ENCODE peak calls at places on chromosomes 2 and 18, in seven cellular contexts. G, F, J, K, L, M and E are unnamed samples.

GRCh38 chr18:41075212-41075611 is 879.8 kb upstream of the PIK3C3 start:
- DNase-seq in J (no peak), L (peak; percentile 90), M (peak; percentile 90), K (peak; percentile 74), G (peak; percentile 28), F (peak; percentile 79), E (no peak)

GRCh38 chr2:7697052-7697451 is 779.8 kb downstream of the RNF144A start:
- DNase-seq in L (no peak), J (no peak), G (no peak), M (no peak), F (no peak), K (no peak), E (no peak)

GRCh38 chr2:107218208-107218607 is 332.2 kb upstream of the ST6GAL2 start:
- DNase-seq in K (no peak), L (no peak), G (no peak), J (no peak), M (no peak), F (no peak), E (no peak)

GRCh38 chr2:234958746-234959395 is 7.1 kb downstream of the SH3BP4 start:
- DNase-seq in J (no peak), L (no peak), M (no peak), G (no peak), K (no peak), F (no peak), E (no peak)

GRCh38 chr2:112958428-112959108 is 19.2 kb upstream of the IL36G start:
- DNase-seq in M (peak; percentile 63), F (peak; percentile 30), G (peak; percentile 85), L (peak; percentile 53), K (peak; percentile 83), J (peak; percentile 15), E (no peak)

GRCh38 chr18:42564761-42565160 is 550.7 kb downstream of the RIT2 start:
- DNase-seq in M (no peak), K (no peak), J (no peak), F (no peak), G (no peak), L (no peak), E (no peak)

GRCh38 chr2:8135051-8135675 is 546.7 kb upstream of the ID2 start:
- DNase-seq in J (no peak), G (no peak), F (no peak), L (no peak), M (no peak), K (no peak), E (peak; percentile 55)

GRCh38 chr2:214005337-214005736 is 405.5 kb upstream of the VWC2L start:
- DNase-seq in J (no peak), L (peak; percentile 21), M (no peak), F (no peak), G (peak; percentile 45), K (peak; percentile 32), E (no peak)

GRCh38 chr2:230794472-230794871 is 70.3 kb upstream of the ITM2C start:
- DNase-seq in L (no peak), M (no peak), J (no peak), F (no peak), G (peak; percentile 23), K (no peak), E (no peak)

GRCh38 chr2:220243571-220243970 is 616.1 kb downstream of the SLC4A3 start:
- DNase-seq in M (no peak), L (peak; percentile 29), K (peak; percentile 44), J (no peak), G (no peak), F (no peak), E (no peak)

GRCh38 chr2:86038291-86039081 is 67.2 kb downstream of the POLR1A start:
- DNase-seq in G (no peak), K (peak; percentile 87), J (peak; percentile 59), L (peak; percentile 71), M (no peak), F (no peak), E (no peak)

GRCh38 chr2:188909036-188909435 is 65.1 kb upstream of the COL3A1 start:
- DNase-seq in L (no peak), F (peak; percentile 30), M (peak; percentile 65), G (no peak), K (peak; percentile 68), J (no peak), E (no peak)

GRCh38 chr2:203718087-203718486 is 11.6 kb downstream of the CD28 start:
- DNase-seq in L (peak; percentile 35), F (no peak), K (no peak), M (no peak), G (no peak), J (no peak), E (no peak)

GRCh38 chr2:203873461-203873860 is 5.9 kb downstream of the CTLA4 start:
- DNase-seq in J (no peak), M (no peak), L (no peak), F (no peak), G (no peak), K (no peak), E (no peak)

GRCh38 chr2:232836934-232837333 is 33.1 kb upstream of the SNORC start:
- DNase-seq in K (no peak), M (no peak), G (no peak), F (no peak), J (no peak), L (no peak), E (no peak)

GRCh38 chr18:332007-332406 is 64.2 kb upstream of the THOC1 start:
- DNase-seq in L (no peak), F (no peak), K (no peak), J (peak; percentile 22), G (no peak), M (no peak), E (no peak)

GRCh38 chr2:60446413-60447358 is 106.8 kb downstream of the BCL11A start:
- DNase-seq in M (peak; percentile 36), F (no peak), K (no peak), G (no peak), L (no peak), J (no peak), E (no peak)

GRCh38 chr2:12501469-12502147 is 215.1 kb upstream of the TRIB2 start:
- DNase-seq in J (peak; percentile 15), F (no peak), G (no peak), L (no peak), K (peak; percentile 55), M (no peak), E (no peak)

GRCh38 chr2:232872826-232873225 is 2.8 kb downstream of the SNORC start:
- DNase-seq in M (no peak), F (no peak), K (no peak), L (no peak), G (no peak), J (no peak), E (no peak)

GRCh38 chr2:138515084-138515483 is 13.5 kb downstream of the SPOPL start:
- DNase-seq in G (peak; percentile 25), J (no peak), K (no peak), L (no peak), F (no peak), M (peak; percentile 51), E (no peak)

GRCh38 chr2:174485763-174486613 is 841 bp downstream of the GPR155 start:
- DNase-seq in L (peak; percentile 24), F (peak; percentile 41), G (no peak), J (peak; percentile 13), K (peak; percentile 47), M (no peak), E (no peak)

GRCh38 chr18:23992119-23992940 is 22.2 kb upstream of the TTC39C start:
- DNase-seq in F (no peak), L (peak; percentile 56), J (no peak), K (no peak), M (peak; percentile 87), G (peak; percentile 93), E (no peak)

GRCh38 chr18:44682871-44683221 is 2.2 kb downstream of the SETBP1 start:
- DNase-seq in L (peak; percentile 38), J (peak; percentile 30), G (no peak), K (peak; percentile 46), M (no peak), F (no peak), E (no peak)

GRCh38 chr2:236160366-236161081 is 7.7 kb downstream of the GBX2 start:
- DNase-seq in L (no peak), M (no peak), G (no peak), J (no peak), F (no peak), K (no peak), E (no peak)

DNA sequence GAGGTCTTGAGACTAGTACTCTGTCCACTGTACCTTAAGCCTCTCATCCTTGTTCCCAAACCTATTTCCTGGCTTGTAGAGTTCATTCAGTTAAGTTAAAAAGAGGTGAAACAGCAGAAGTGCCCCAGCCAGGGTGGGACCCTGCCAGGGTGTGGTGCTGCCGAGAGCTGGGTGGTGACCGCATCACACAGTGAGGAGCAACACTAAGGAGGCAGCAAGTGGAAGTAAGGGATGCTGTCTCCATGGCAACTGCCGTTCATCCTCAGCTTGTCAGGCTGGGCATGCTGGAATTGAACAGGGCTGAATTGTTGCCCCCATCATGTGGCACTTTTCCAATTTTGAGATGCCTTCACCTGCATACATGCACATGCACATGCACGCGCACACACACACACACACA is 77.0 kb downstream of the VSNL1 start:
- DNase-seq in M (no peak), J (no peak), K (no peak), L (no peak), F (no peak), G (no peak), E (no peak)
- TF ChIP-seq CTCF in M (no peak), J (no peak), K (no peak), L (no peak), F (no peak), G (no peak), E (no peak)

GRCh38 chr2:67210430-67210829 is 186.7 kb upstream of the ETAA1 start:
- DNase-seq in J (no peak), K (no peak), M (no peak), G (no peak), L (no peak), F (no peak), E (no peak)
- TF ChIP-seq CTCF in J (no peak), K (no peak), M (no peak), G (no peak), L (no peak), F (peak; percentile 11), E (peak; percentile 51)

DNA sequence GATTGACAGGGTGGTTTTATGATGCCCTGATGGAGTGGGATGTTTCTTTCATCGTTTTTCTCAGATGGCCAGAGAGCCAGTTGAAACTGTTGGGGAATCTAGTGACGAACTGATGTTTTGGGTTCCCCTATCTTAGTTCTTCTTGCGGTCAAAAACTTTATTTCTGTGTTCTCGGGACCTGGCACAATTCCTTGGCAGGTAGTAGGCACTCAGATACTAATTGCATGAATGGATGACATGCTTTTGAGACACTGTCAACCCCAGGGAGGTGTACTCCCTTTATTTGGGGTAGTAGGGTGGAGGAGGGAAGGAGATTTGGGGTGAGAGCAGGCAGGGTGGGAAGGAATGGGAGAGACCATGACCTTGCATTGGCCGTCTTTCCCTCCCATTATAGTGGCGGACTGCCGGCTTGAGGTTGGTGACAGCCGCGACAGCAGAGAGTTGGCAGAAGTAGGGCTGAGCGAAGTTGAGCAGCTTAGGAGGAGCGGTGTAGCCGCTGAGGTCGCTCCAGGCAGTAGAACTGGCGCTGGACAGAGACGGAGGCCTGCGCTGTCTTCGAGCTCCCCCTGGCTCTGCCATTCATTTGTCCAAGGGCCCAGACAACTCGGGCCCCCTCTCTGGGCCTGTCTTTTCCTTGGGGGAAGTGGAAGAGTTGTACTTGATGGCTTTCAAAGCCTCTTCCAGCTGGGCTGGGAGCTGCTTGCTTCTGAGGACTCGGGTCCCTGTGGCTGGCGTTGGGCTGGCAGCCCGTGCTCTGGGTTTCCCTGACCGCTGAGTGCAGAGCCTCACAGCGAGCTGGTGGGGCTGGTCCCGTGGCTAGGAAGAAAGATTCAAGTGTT is 2.6 kb downstream of the TET3 start:
- DNase-seq in G (no peak), M (no peak), L (peak; percentile 56), F (no peak), J (no peak), K (peak; percentile 86), E (no peak)
- TF ChIP-seq CTCF in G (no peak), M (peak; percentile 66), L (peak; percentile 53), F (peak; percentile 50), J (peak; percentile 30), K (peak; percentile 29), E (no peak)

GRCh38 chr2:227578642-227579041 is 20.1 kb upstream of the SCYGR2 start:
- DNase-seq in F (no peak), M (no peak), G (no peak), L (no peak), K (no peak), J (no peak), E (no peak)
- TF ChIP-seq CTCF in F (no peak), M (no peak), G (no peak), L (no peak), K (no peak), J (no peak), E (no peak)